ENCODE peak calls at places on chromosomes 5 and 9, in four cellular contexts. H is left lung, O is cardiac muscle cell, S is endodermal cell. W is an unnamed sample.

GRCh38 chr9:38227061-38227540 is 158.1 kb upstream of the SHB start:
- DNase-seq in H (peak), O (peak), S (peak), W (peak)

GRCh38 chr5:157358871-157359270 is 92.9 kb downstream of the CYFIP2 start:
- DNase-seq in H (no peak), S (no peak), O (no peak), W (no peak)

GRCh38 chr5:133466551-133467324 is 145.6 kb downstream of the FSTL4 start:
- DNase-seq in H (no peak), O (no peak), S (no peak), W (no peak)

GRCh38 chr9:18490591-18491370 is 16.8 kb downstream of the ADAMTSL1 start:
- DNase-seq in H (no peak), S (no peak), O (peak), W (no peak)

GRCh38 chr9:136546697-136547481 is 1.0 kb upstream of the NOTCH1 start:
- DNase-seq in H (peak), O (peak), S (peak), W (peak)

GRCh38 chr9:1298027-1298426 is 247.9 kb downstream of the DMRT2 start:
- DNase-seq in S (no peak), O (no peak), H (no peak), W (no peak)

GRCh38 chr5:172658869-172659513 is 17.9 kb downstream of the NEURL1B start:
- DNase-seq in H (peak), O (no peak), S (no peak), W (no peak)

GRCh38 chr9:114394523-114395193 is 6.9 kb upstream of the AKNA start:
- DNase-seq in H (no peak), S (no peak), O (peak), W (no peak)

GRCh38 chr9:4980046-4980727 is 4.9 kb upstream of the JAK2 start:
- DNase-seq in O (no peak), S (no peak), H (no peak), W (no peak)

GRCh38 chr9:36721846-36722588 is 149.3 kb downstream of the MELK start:
- DNase-seq in O (peak), S (no peak), H (no peak), W (no peak)

GRCh38 chr9:17528859-17529258 is 50.0 kb upstream of the SH3GL2 start:
- DNase-seq in O (peak), S (no peak), H (no peak), W (no peak)

GRCh38 chr5:128254789-128255188 is 171.2 kb downstream of the SLC12A2 start:
- DNase-seq in S (no peak), O (peak), H (no peak), W (no peak)

GRCh38 chr5:142847898-142848790 is 78.0 kb downstream of the ARHGAP26 start:
- DNase-seq in O (peak), H (no peak), S (no peak), W (no peak)

GRCh38 chr5:39570418-39571027 is 145.7 kb upstream of the DAB2 start:
- DNase-seq in S (no peak), H (no peak), O (peak), W (no peak)

GRCh38 chr9:99312736-99313135 is 90.7 kb downstream of the SEC61B start:
- DNase-seq in H (no peak), O (no peak), S (no peak), W (no peak)

GRCh38 chr5:1759378-1759970 is 40.2 kb downstream of the MRPL36 start:
- DNase-seq in S (no peak), O (no peak), H (peak), W (no peak)

GRCh38 chr5:157672976-157673375 is 1.6 kb downstream of the C5orf52 start:
- DNase-seq in O (no peak), S (no peak), H (no peak), W (no peak)

GRCh38 chr9:129650680-129651235 is 8.8 kb upstream of the ASB6 start:
- DNase-seq in H (no peak), O (no peak), S (no peak), W (no peak)

GRCh38 chr5:143205386-143205785 is 198.1 kb downstream of the NR3C1 start:
- DNase-seq in H (no peak), S (no peak), O (peak), W (no peak)

GRCh38 chr5:159324986-159325385 is 5.3 kb downstream of the IL12B start:
- DNase-seq in O (no peak), S (no peak), H (no peak), W (no peak)

GRCh38 chr5:65037845-65038815 is 269.4 kb downstream of the CWC27 start:
- DNase-seq in O (no peak), S (peak), H (no peak), W (no peak)

GRCh38 chr5:158435161-158435616 is 576.2 kb upstream of the CLINT1 start:
- DNase-seq in S (no peak), H (no peak), O (no peak), W (peak)

GRCh38 chr5:53934126-53934856 is 373.9 kb downstream of the NDUFS4 start:
- DNase-seq in S (no peak), O (peak), H (no peak), W (no peak)

GRCh38 chr5:80797428-80798024 is 142.7 kb upstream of the DHFR start:
- DNase-seq in O (no peak), S (no peak), H (no peak), W (no peak)

GRCh38 chr9:105973811-105974407 is 279.6 kb downstream of the TMEM38B start:
- DNase-seq in O (peak), H (no peak), S (no peak), W (no peak)

DNA sequence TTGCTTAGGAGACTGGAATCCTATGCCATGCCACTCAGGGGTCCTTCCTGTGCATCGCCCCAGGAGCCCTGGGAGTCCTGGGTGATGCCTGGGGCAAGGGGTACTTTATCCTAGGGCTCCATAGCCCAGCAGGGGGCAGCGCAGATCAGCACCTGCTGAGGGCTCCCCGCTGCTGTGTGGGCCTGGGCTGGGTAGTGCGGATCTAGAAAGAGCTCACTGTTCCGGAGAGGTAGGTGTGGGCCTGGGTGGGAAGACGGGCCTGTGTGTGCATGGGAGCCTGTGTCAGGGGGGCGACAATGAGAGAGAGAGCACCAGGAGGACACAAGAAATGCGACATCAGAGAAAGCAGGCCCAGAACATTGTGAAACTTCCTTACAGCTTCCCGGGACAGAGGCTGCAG is 11.4 kb upstream of the DAB2IP start:
- DNase-seq in O (peak), S (peak), H (no peak), W (peak)
- TF ChIP-seq CTCF in O (peak), S (peak), H (peak), W (no peak)

GRCh38 chr5:10565785-10566506 is 2.1 kb downstream of the ANKRD33B start:
- DNase-seq in H (no peak), S (peak), O (no peak), W (no peak)
- H3K27ac ChIP-seq in H (no peak), S (no peak), O (peak), W (no peak)

DNA sequence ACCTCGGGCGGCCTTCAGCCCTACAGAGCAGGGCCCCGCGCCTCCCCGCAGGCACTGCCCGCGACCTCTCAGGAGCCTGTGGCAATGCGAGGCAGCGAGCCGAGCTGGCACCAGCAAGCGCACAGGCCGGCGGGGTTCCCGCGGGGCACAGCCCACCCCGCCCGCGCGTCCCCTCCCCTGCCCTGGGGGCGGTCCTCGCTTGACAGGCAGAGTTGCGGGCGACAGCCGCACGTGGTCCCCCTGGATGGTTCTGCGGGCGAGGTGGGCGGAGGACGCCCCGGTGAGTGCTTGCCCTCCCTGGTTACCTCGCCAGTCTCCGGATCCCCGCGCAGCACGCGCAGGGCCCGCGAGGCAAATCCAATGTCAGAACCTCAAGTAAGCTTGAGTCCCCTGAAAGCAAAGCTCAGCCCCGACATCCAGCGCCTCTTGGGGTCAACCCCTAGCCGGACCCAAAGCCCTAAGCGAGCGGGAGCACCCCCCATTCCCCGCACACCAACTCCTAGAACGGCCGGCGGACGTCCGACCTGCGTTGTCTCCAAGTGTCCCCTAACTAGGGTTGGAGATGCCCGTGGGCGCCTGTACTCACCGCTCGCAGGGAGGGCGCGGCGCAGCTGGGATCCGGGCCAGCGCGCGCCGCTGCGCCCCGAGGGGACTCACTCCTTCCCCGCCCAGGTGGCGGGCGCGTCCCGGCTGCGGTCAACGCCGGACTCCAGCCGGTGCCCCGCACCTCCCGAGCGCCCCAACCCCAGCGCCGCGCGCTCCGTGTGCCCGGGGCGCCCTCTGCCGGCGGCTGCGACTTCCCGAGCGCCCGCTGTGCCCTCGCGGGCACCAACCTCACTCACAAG is at the start of gene DRD1:
- DNase-seq in H (no peak), O (peak), S (peak), W (peak)
- TF ChIP-seq CTCF in H (peak), O (peak), S (peak), W (peak)

DNA sequence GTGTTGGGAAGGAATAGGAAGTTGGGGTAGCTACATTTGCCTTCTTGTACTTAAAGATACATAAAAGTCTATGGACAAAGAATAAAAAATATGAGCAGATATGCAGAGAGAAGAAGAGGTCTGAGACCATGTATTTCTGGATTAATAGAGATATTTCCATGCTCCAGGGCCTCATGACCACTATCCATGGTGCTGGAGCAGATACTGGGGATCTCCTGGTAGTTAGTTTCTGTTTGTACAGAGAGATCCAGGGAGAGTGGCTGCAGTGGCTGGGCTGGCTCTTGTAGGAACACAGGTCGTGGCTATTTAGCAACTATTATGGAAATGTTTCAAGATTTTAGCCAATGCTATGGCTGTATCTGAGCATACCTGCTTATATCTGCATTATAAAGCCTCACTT is 184.2 kb upstream of the TMEM161B start:
- DNase-seq in H (no peak), O (no peak), S (peak), W (no peak)
- H3K27ac ChIP-seq in H (no peak), O (no peak), S (no peak), W (no peak)

GRCh38 chr9:130893250-130894101 is 3.1 kb downstream of the QRFP start:
- DNase-seq in H (peak), S (peak), O (no peak), W (no peak)
- TF ChIP-seq CTCF in H (no peak), S (peak), O (no peak), W (no peak)

DNA sequence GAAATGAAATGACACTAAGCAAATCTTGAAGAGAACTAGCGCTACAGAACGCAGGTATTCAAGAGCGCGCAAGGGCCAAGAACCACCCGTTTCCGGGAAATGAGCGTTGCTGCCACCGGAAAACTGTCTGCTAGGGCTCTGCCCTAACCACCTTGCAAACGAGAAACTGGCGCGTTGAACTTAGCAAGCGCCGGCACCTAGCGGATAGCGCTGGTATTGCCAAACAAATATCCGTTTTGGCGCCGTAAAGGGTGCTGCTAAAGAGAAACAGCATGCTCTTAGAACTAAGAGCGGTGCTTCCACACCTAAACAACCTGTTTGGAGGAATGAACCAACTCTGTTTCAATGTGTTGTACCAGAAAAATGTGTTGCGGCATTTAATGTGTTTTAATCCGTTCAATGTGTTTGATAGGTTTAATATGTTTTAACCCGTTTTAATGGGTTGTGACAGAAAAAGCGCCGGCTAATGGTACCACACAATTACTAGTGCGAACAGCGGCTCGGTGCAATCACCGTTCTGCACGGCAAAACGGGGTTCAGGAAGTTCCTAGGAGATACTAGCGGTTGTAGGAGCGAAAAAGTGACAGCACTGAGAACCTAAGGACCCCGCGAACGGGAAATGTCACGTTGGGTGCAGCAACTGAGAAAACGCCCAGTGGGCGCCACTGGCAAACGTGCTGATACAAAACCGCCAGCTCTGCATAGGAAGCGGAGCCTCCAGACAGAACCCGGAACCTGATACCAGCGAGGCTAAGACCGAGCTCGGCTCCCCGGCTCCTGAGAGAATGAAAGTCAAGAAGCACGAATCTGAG is at the start of gene ANXA2R:
- DNase-seq in O (peak), H (peak), S (peak), W (peak)
- H3K27ac ChIP-seq in O (no peak), H (peak), S (no peak), W (peak)

GRCh38 chr5:150257424-150257823 is 32.1 kb downstream of the CAMK2A start:
- DNase-seq in H (no peak), S (no peak), O (no peak), W (no peak)

GRCh38 chr5:150258126-150258525 is 31.4 kb downstream of the CAMK2A start:
- DNase-seq in S (peak), O (no peak), H (no peak), W (no peak)

GRCh38 chr5:150255659-150256415 is 33.7 kb downstream of the CAMK2A start:
- DNase-seq in H (no peak), S (no peak), O (peak), W (no peak)

GRCh38 chr5:150254363-150255154 is 35.0 kb downstream of the CAMK2A start:
- DNase-seq in H (no peak), O (no peak), S (no peak), W (no peak)

DNA sequence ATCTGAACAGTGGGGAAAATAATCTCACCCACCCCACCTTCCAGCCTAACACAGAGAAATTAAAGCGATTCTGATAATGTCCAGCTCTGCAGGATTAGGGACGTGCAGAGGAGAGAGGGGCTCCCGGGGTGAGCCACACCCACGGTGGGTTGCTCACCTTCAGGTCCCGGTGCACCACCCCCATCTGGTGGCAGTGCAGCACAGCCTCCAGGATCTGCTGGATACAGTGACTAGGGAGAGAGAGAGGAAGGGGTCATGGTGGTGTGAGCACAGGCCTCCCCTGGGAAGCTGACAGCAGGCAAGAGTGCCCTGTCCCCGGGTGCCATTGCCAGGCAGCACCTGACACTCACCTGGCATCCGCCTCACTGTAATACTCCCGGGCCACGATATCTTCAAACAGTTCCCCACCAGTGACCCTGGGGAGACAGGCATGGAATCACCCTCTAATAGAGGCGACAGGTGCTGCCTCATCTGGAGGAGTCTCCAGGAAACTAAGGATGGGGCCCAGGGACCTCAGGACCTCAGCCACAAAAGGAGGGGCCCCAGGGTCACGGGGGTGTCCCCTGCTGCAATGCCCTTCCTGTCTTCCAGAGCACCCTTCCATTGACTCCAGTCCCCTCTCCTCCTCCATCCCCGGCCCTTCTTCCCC is 33.0 kb downstream of the CAMK2A start:
- DNase-seq in S (peak), O (no peak), H (no peak), W (no peak)
- TF ChIP-seq CTCF in S (peak), O (no peak), H (no peak), W (no peak)

GRCh38 chr5:149424371-149425315 is 45.6 kb upstream of the IL17B start:
- DNase-seq in O (no peak), H (no peak), S (peak), W (no peak)
- H3K27ac ChIP-seq in O (peak), H (peak), S (no peak), W (no peak)

GRCh38 chr9:128636024-128636390 is 20.6 kb downstream of the DYNC2I2 start:
- DNase-seq in O (peak), H (peak), S (peak), W (no peak)
- TF ChIP-seq CTCF in O (peak), H (no peak), S (peak), W (no peak)

W was measured in CD4-positive, alpha-beta T cell.